ENCODE peak calls at places on chromosomes 13 and 19, in nine cellular contexts. Y is pancreas; V is colonic mucosa; J is A549; I is DND-41; O is body of pancreas; D is OCI-LY7; Z is CD8-positive, alpha-beta T cell; Q is left ventricle myocardium inferior. W is an unnamed sample.

GRCh38 chr13:110415669-110416068 is 108.6 kb downstream of the COL4A2 start:
- DNase-seq in J (peak; percentile 47), Z (no peak), O (no peak), I (no peak), V (peak; percentile 19), Q (no peak), D (no peak), Y (no peak), W (no peak)

GRCh38 chr13:41605319-41606285 is 148.3 kb downstream of the RGCC start:
- DNase-seq in Y (no peak), O (no peak), I (no peak), Z (no peak), D (no peak), J (no peak), Q (no peak), V (no peak), W (no peak)

GRCh38 chr19:35908977-35909683 is 1.0 kb upstream of the TYROBP start:
- DNase-seq in Q (peak; percentile 77), O (peak; percentile 86), D (peak; percentile 83), I (peak; percentile 73), Z (peak; percentile 27), J (no peak), V (peak; percentile 56), Y (no peak), W (no peak)

GRCh38 chr13:30510811-30511371 is 45.2 kb upstream of the HMGB1 start:
- DNase-seq in Y (no peak), Z (no peak), I (no peak), O (no peak), D (no peak), V (no peak), J (no peak), Q (no peak), W (no peak)

GRCh38 chr19:45976180-45976579 is 2.5 kb upstream of the NOVA2 start:
- DNase-seq in O (no peak), D (no peak), Z (no peak), Q (no peak), V (no peak), J (no peak), I (no peak), Y (no peak), W (no peak)

GRCh38 chr19:1247747-1248453 is 483 bp upstream of the MIDN start:
- DNase-seq in D (no peak), V (peak; percentile 83), O (peak; percentile 88), Q (peak; percentile 77), Z (peak; percentile 74), J (no peak), Y (peak; percentile 81), I (no peak), W (peak; percentile 67)

GRCh38 chr19:38736036-38736412 is 8.2 kb downstream of the CAPN12 start:
- DNase-seq in Y (peak; percentile 71), D (peak; percentile 24), V (peak; percentile 57), J (peak; percentile 80), Z (peak; percentile 76), Q (peak; percentile 33), O (peak; percentile 78), I (no peak), W (peak; percentile 40)

GRCh38 chr19:4295972-4296771 is 6.0 kb downstream of the TMIGD2 start:
- DNase-seq in J (no peak), O (no peak), Q (no peak), D (peak; percentile 50), I (peak; percentile 84), V (no peak), Y (no peak), Z (no peak), W (no peak)

GRCh38 chr19:1725100-1726064 is 27.9 kb upstream of the ONECUT3 start:
- DNase-seq in V (peak; percentile 40), D (no peak), J (peak; percentile 85), O (peak; percentile 70), Z (no peak), Y (peak; percentile 74), Q (peak; percentile 52), I (no peak), W (peak; percentile 19)

GRCh38 chr13:96252903-96253302 is 163.0 kb downstream of the HS6ST3 start:
- DNase-seq in Q (no peak), Y (no peak), O (no peak), Z (no peak), J (no peak), V (no peak), D (no peak), I (no peak), W (no peak)
- TF ChIP-seq CTCF in Q (no peak), Y (no peak), O (no peak), Z (no peak), J (no peak), V (no peak), D (no peak), I (no peak), W (no peak)

GRCh38 chr19:40954573-40954972 is 36.5 kb upstream of the CYP2B6 start:
- DNase-seq in Y (no peak), I (peak; percentile 9), Z (no peak), Q (no peak), O (no peak), V (no peak), J (no peak), D (peak; percentile 9), W (no peak)
- H3K9me3 ChIP-seq in Y (no peaks in the 10 kb centered on the region), I (peaks cover 31% of the 10 kb centered on the region), Z (peaks cover 18% of the 10 kb centered on the region), Q (peaks cover 51% of the 10 kb centered on the region), O (no peaks in the 10 kb centered on the region), V (peaks cover 11% of the 10 kb centered on the region), J (peaks cover 89% of the 10 kb centered on the region), D (peaks cover 20% of the 10 kb centered on the region), W (peaks cover 47% of the 10 kb centered on the region)

DNA sequence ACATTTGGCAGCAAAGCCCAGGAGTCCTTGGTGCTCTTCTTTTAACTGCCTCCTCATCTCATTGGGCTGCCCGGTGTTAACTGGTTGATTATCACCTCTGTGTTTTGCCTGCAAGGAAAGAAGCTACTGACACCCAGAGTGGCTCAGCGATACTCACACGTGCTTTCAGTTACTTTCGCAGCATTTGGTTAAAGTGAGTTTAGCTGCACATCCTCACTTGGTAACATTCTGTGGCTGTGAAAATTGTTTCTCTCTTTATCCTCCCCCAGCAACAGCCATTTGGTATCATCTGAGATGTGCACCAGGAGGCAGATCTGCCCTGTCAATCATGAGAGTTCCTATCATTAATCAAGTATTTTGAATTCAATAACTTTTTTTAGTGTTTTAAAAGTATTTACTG is 44.6 kb upstream of the GPR183 start:
- DNase-seq in D (no peak), O (no peak), Z (peak; percentile 58), V (no peak), J (no peak), I (no peak), Y (no peak), Q (no peak), W (no peak)
- H3K27ac ChIP-seq in D (no peak overlapping the region), O (no peak overlapping the region), Z (peak overlapping the region; percentile 97), V (no peak overlapping the region), J (no peak overlapping the region), I (no peak overlapping the region), Y (no peak overlapping the region), Q (no peak overlapping the region), W (peak overlapping the region; percentile 97)

GRCh38 chr13:26307701-26308100 is 53.8 kb downstream of the CDK8 start:
- DNase-seq in Z (no peak), I (no peak), J (no peak), Q (no peak), O (no peak), V (no peak), Y (no peak), D (no peak), W (no peak)
- TF ChIP-seq CTCF in Z (no peak), I (no peak), J (no peak), Q (no peak), O (no peak), V (no peak), Y (no peak), D (no peak), W (no peak)

DNA sequence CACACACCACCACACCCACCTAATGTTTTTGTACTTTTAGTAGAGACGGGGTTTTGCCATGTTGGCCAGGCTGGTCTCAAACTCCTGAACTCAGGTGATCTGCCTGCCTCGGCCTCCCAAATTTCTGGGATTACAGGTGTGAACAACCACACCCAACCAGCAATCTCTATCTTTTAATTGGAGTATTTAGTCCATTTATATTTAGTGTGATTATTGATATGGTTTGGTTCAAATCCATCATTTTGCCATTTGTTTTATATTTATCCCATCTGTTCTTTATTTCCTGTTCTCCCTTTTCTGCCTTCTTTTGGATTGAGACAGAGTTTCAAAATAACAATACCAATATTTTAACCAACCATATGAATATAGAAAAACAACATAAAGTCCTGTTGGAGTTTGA is 4.1 kb downstream of the ZNF420 start:
- DNase-seq in I (no peak), O (no peak), J (no peak), V (no peak), Q (no peak), Y (no peak), D (no peak), Z (no peak), W (no peak)
- H3K9me3 ChIP-seq in I (peaks cover 37% of the 10 kb centered on the region), O (no peaks in the 10 kb centered on the region), J (peaks cover 90% of the 10 kb centered on the region), V (no peaks in the 10 kb centered on the region), Q (peaks cover 72% of the 10 kb centered on the region), Y (no peaks in the 10 kb centered on the region), D (peaks cover 38% of the 10 kb centered on the region), Z (peaks cover 17% of the 10 kb centered on the region), W (peaks cover 47% of the 10 kb centered on the region)

DNA sequence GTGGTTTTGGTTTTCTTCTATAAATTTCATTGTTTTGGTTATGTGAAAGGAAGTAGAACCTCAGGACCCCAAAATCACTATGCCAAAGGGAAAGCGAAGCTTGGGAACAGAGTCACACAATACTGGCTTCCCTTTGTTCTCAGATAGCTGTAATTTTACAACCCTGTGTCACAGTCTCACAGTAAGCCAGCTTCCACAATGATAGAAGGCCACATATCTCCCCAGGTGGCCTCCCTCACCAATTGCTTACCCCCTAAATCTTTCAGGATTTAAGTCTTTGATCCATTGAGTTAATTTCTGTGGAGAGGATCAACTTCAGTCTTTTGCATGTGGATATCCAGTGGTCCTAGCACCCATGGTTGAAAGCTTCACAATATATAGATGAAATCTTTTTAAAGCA is 58.7 kb downstream of the SLC15A1 start:
- DNase-seq in O (no peak), Z (no peak), I (no peak), J (no peak), Q (no peak), Y (no peak), V (no peak), D (no peak), W (no peak)
- H3K27ac ChIP-seq in O (no peak overlapping the region), Z (no peak overlapping the region), I (no peak overlapping the region), J (no peak overlapping the region), Q (no peak overlapping the region), Y (no peak overlapping the region), V (no peak overlapping the region), D (no peak overlapping the region), W (no peak overlapping the region)

DNA sequence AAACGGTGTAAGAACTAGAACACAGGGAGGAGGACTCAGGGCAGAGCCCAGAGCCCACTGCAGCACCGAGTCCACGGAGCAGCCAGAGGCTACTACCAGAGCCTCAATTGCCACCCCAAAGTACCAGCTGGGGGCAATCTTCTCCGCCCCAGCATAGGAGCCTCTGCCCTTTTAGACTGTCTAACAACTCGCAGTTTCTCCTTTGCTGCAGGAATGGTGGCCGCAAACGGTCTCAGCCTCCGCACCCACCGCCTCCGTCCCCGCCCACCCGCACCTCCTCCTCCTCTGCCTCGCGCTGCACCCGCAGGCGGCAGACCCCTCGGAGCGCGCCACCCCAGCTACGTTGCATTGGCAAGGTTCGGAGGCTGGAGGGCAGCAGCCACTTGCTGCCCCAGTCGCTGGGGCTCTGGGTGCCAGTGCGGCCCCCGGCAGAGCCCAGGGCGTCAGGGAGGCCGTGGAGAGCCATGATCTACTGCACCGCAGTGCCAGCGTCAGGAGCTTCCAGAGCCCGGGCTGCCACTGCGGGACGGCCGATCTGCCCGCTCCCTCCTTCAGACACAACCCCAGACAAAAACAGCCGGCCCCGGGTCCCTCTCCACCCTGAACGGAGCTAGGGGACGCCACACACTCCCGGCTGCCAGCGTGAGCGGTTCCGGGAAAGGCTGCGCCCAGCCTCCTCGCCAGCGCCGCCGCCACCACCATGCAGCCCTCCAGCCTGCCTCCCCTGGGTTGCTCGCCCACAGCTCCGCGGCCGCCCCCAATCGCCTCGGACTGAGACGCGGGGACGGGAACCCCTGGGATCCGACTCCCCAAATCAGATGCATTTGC is 1.8 kb downstream of the FGF14 start:
- DNase-seq in I (no peak), V (no peak), D (no peak), Y (peak; percentile 11), Z (peak; percentile 27), Q (peak; percentile 25), J (peak; percentile 28), O (peak; percentile 11), W (no peak)
- TF ChIP-seq CTCF in I (no peak), V (no peak), D (no peak), Y (no peak), Z (peak; percentile 10), Q (no peak), J (peak; percentile 11), O (no peak), W (no peak)

W was measured in CD4-positive, alpha-beta T cell.